ENCODE peak calls at places on chromosomes 4 and X, in eight cellular contexts. One of them, this sample, is unnamed.

GRCh38 chr4:22515888-22516541 is at the start of gene ADGRA3:
- DNase-seq in ACHN: peak; percentile 74
- DNase-seq in iPS DF 19.7: no peak
- DNase-seq in lower leg skin: peak; percentile 89
- DNase-seq in fibroblast of mammary gland: peak; percentile 41
- DNase-seq in lower lobe of right lung: peak; percentile 78
- DNase-seq in Caki2: peak; percentile 79
- DNase-seq in HS-5: no peak
- DNase-seq in this sample: peak; percentile 46

GRCh38 chr4:182653596-182653995 is 263.6 kb downstream of the DCTD start:
- DNase-seq in iPS DF 19.7: no peak
- DNase-seq in Caki2: no peak
- DNase-seq in lower lobe of right lung: no peak
- DNase-seq in fibroblast of mammary gland: peak; percentile 31
- DNase-seq in ACHN: no peak
- DNase-seq in HS-5: no peak
- DNase-seq in lower leg skin: no peak
- DNase-seq in this sample: peak; percentile 36

GRCh38 chr4:98101988-98102387 is 41.3 kb downstream of the STPG2 start:
- DNase-seq in lower leg skin: no peak
- DNase-seq in fibroblast of mammary gland: no peak
- DNase-seq in HS-5: no peak
- DNase-seq in ACHN: no peak
- DNase-seq in Caki2: no peak
- DNase-seq in iPS DF 19.7: no peak
- DNase-seq in lower lobe of right lung: no peak
- DNase-seq in this sample: no peak

GRCh38 chr4:88900432-88900831 is 156.6 kb downstream of the FAM13A start:
- DNase-seq in fibroblast of mammary gland: peak; percentile 64
- DNase-seq in lower leg skin: no peak
- DNase-seq in iPS DF 19.7: no peak
- DNase-seq in lower lobe of right lung: no peak
- DNase-seq in Caki2: no peak
- DNase-seq in ACHN: peak; percentile 7
- DNase-seq in HS-5: peak; percentile 11
- DNase-seq in this sample: no peak

GRCh38 chr4:140116442-140117104 is 37.4 kb downstream of the MAML3 start:
- DNase-seq in lower lobe of right lung: no peak
- DNase-seq in fibroblast of mammary gland: no peak
- DNase-seq in ACHN: no peak
- DNase-seq in Caki2: no peak
- DNase-seq in HS-5: no peak
- DNase-seq in iPS DF 19.7: no peak
- DNase-seq in lower leg skin: no peak
- DNase-seq in this sample: no peak

GRCh38 chr4:15934259-15934658 is 4.3 kb downstream of the FGFBP1 start:
- DNase-seq in Caki2: no peak
- DNase-seq in ACHN: no peak
- DNase-seq in lower lobe of right lung: no peak
- DNase-seq in fibroblast of mammary gland: no peak
- DNase-seq in iPS DF 19.7: no peak
- DNase-seq in lower leg skin: no peak
- DNase-seq in HS-5: no peak
- DNase-seq in this sample: no peak

GRCh38 chr4:2416564-2417195 is 1.8 kb downstream of the ZFYVE28 start:
- DNase-seq in Caki2: no peak
- DNase-seq in ACHN: no peak
- DNase-seq in iPS DF 19.7: no peak
- DNase-seq in lower lobe of right lung: peak; percentile 53
- DNase-seq in lower leg skin: no peak
- DNase-seq in fibroblast of mammary gland: no peak
- DNase-seq in HS-5: no peak
- DNase-seq in this sample: no peak

GRCh38 chr4:68466751-68467150 is 19.5 kb downstream of the TMPRSS11E start:
- DNase-seq in ACHN: peak; percentile 2
- DNase-seq in lower lobe of right lung: no peak
- DNase-seq in iPS DF 19.7: no peak
- DNase-seq in HS-5: no peak
- DNase-seq in lower leg skin: no peak
- DNase-seq in fibroblast of mammary gland: peak; percentile 68
- DNase-seq in Caki2: no peak
- DNase-seq in this sample: peak; percentile 42

GRCh38 chr4:52813546-52813945 is 48.6 kb upstream of the RASL11B start:
- DNase-seq in HS-5: no peak
- DNase-seq in iPS DF 19.7: no peak
- DNase-seq in ACHN: no peak
- DNase-seq in fibroblast of mammary gland: no peak
- DNase-seq in lower leg skin: no peak
- DNase-seq in Caki2: no peak
- DNase-seq in lower lobe of right lung: no peak
- DNase-seq in this sample: no peak

GRCh38 chr4:166165829-166166420 is 292.9 kb downstream of the TLL1 start:
- DNase-seq in fibroblast of mammary gland: peak; percentile 82
- DNase-seq in ACHN: peak; percentile 70
- DNase-seq in lower lobe of right lung: no peak
- DNase-seq in Caki2: peak; percentile 33
- DNase-seq in HS-5: peak; percentile 58
- DNase-seq in lower leg skin: no peak
- DNase-seq in iPS DF 19.7: peak; percentile 38
- DNase-seq in this sample: peak; percentile 73

GRCh38 chr4:38132140-38132673 is 172.0 kb downstream of the PTTG2 start:
- DNase-seq in fibroblast of mammary gland: peak; percentile 100
- DNase-seq in ACHN: no peak
- DNase-seq in lower lobe of right lung: no peak
- DNase-seq in iPS DF 19.7: no peak
- DNase-seq in lower leg skin: no peak
- DNase-seq in HS-5: peak; percentile 49
- DNase-seq in Caki2: peak; percentile 49
- DNase-seq in this sample: peak; percentile 92

GRCh38 chrX:129980043-129980442 is 2.4 kb upstream of the BCORL1 start:
- DNase-seq in iPS DF 19.7: no peak
- DNase-seq in fibroblast of mammary gland: no peak
- DNase-seq in ACHN: no peak
- DNase-seq in HS-5: no peak
- DNase-seq in Caki2: no peak
- DNase-seq in lower leg skin: peak; percentile 89
- DNase-seq in lower lobe of right lung: peak; percentile 53
- DNase-seq in this sample: no peak

GRCh38 chrX:24148535-24149345 is 789 bp upstream of the ZFX start:
- DNase-seq in iPS DF 19.7: no peak
- DNase-seq in HS-5: peak; percentile 33
- DNase-seq in fibroblast of mammary gland: peak; percentile 72
- DNase-seq in ACHN: peak; percentile 29
- DNase-seq in Caki2: peak; percentile 48
- DNase-seq in lower leg skin: peak; percentile 87
- DNase-seq in lower lobe of right lung: peak; percentile 49
- DNase-seq in this sample: peak; percentile 31

GRCh38 chr4:172953896-172954568 is 214.6 kb upstream of the GALNT7 start:
- DNase-seq in lower lobe of right lung: no peak
- DNase-seq in Caki2: no peak
- DNase-seq in fibroblast of mammary gland: peak; percentile 51
- DNase-seq in iPS DF 19.7: no peak
- DNase-seq in ACHN: no peak
- DNase-seq in lower leg skin: no peak
- DNase-seq in HS-5: no peak
- DNase-seq in this sample: no peak

GRCh38 chrX:14528629-14529287 is 578 bp upstream of the GLRA2 start:
- DNase-seq in ACHN: peak; percentile 51
- DNase-seq in lower leg skin: peak; percentile 88
- DNase-seq in Caki2: peak; percentile 62
- DNase-seq in iPS DF 19.7: peak; percentile 2
- DNase-seq in fibroblast of mammary gland: peak; percentile 57
- DNase-seq in HS-5: peak; percentile 32
- DNase-seq in lower lobe of right lung: peak; percentile 32
- DNase-seq in this sample: no peak

GRCh38 chrX:54007682-54008081 is 36.6 kb downstream of the PHF8 start:
- DNase-seq in lower lobe of right lung: no peak
- DNase-seq in ACHN: no peak
- DNase-seq in iPS DF 19.7: no peak
- DNase-seq in fibroblast of mammary gland: no peak
- DNase-seq in Caki2: no peak
- DNase-seq in lower leg skin: no peak
- DNase-seq in HS-5: no peak
- DNase-seq in this sample: no peak

GRCh38 chrX:49184294-49185061 is 1.7 kb downstream of the PRICKLE3 start:
- DNase-seq in lower leg skin: peak; percentile 98
- DNase-seq in ACHN: peak; percentile 88
- DNase-seq in HS-5: peak; percentile 64
- DNase-seq in Caki2: peak; percentile 94
- DNase-seq in iPS DF 19.7: no peak
- DNase-seq in lower lobe of right lung: peak; percentile 92
- DNase-seq in fibroblast of mammary gland: peak; percentile 86
- DNase-seq in this sample: peak; percentile 70

GRCh38 chr4:61520176-61520575 is 320.1 kb downstream of the ADGRL3 start:
- DNase-seq in lower leg skin: no peak
- DNase-seq in HS-5: no peak
- DNase-seq in Caki2: no peak
- DNase-seq in iPS DF 19.7: no peak
- DNase-seq in fibroblast of mammary gland: no peak
- DNase-seq in lower lobe of right lung: no peak
- DNase-seq in ACHN: no peak
- DNase-seq in this sample: no peak

GRCh38 chrX:68175569-68175968 is 257.7 kb downstream of the OPHN1 start:
- DNase-seq in Caki2: no peak
- DNase-seq in lower lobe of right lung: no peak
- DNase-seq in fibroblast of mammary gland: peak; percentile 93
- DNase-seq in iPS DF 19.7: no peak
- DNase-seq in HS-5: no peak
- DNase-seq in lower leg skin: no peak
- DNase-seq in ACHN: no peak
- DNase-seq in this sample: no peak

GRCh38 chr4:124409044-124409443 is 303.5 kb downstream of the ANKRD50 start:
- DNase-seq in iPS DF 19.7: no peak
- DNase-seq in lower lobe of right lung: no peak
- DNase-seq in fibroblast of mammary gland: peak; percentile 23
- DNase-seq in Caki2: no peak
- DNase-seq in HS-5: no peak
- DNase-seq in ACHN: no peak
- DNase-seq in lower leg skin: no peak
- DNase-seq in this sample: no peak

This sample was measured in kidney glomerular epithelial cell.